ENCODE peak calls at places on chromosomes 4 and X, in six cellular contexts. S is sigmoid colon, V is heart left ventricle, W is hepatocyte, H is cardiac muscle cell, F is Peyer's patch. U is an unnamed sample.

GRCh38 chr4:38621004-38621684 is 42.9 kb upstream of the KLF3 start:
- DNase-seq in S (no peak), V (no peak), W (peak; percentile 83), H (no peak), F (peak; percentile 70), U (no peak)

GRCh38 chrX:45233541-45233940 is 32.9 kb upstream of the DIPK2B start:
- DNase-seq in S (no peak), V (no peak), W (no peak), H (no peak), F (no peak), U (no peak)

GRCh38 chrX:119201570-119201969 is 34.5 kb upstream of the PGRMC1 start:
- DNase-seq in S (no peak), V (no peak), W (no peak), H (no peak), F (no peak), U (no peak)

GRCh38 chrX:40176979-40177430 is 79.2 kb upstream of the BCOR start:
- DNase-seq in S (no peak), V (no peak), W (peak; percentile 48), H (peak; percentile 50), F (no peak), U (no peak)

GRCh38 chrX:104972737-104973136 is 247.8 kb downstream of the TEX13A start:
- DNase-seq in S (no peak), V (no peak), W (no peak), H (no peak), F (no peak), U (no peak)

GRCh38 chr4:110184124-110184790 is 14.2 kb downstream of the ELOVL6 start:
- DNase-seq in S (no peak), V (no peak), W (no peak), H (no peak), F (no peak), U (no peak)

GRCh38 chrX:135543924-135544323 is 23.5 kb downstream of the INTS6L start:
- DNase-seq in S (no peak), V (no peak), W (no peak), H (no peak), F (no peak), U (no peak)

GRCh38 chr4:56311299-56311975 is 75.9 kb downstream of the AASDH start:
- DNase-seq in S (no peak), V (no peak), W (no peak), H (no peak), F (no peak), U (no peak)

GRCh38 chr4:47490550-47490949 is 5.5 kb downstream of the ATP10D start:
- DNase-seq in S (no peak), V (peak; percentile 22), W (peak; percentile 17), H (peak; percentile 14), F (no peak), U (no peak)

GRCh38 chrX:1493877-1494510 is 41.3 kb upstream of the ASMTL start:
- DNase-seq in S (no peak), V (no peak), W (no peak), H (no peak), F (no peak), U (peak; percentile 50)

GRCh38 chrX:40175416-40176255 is 77.9 kb upstream of the BCOR start:
- DNase-seq in S (peak; percentile 89), V (peak; percentile 78), W (peak; percentile 84), H (peak; percentile 75), F (peak; percentile 80), U (peak; percentile 91)

GRCh38 chr4:152822323-152822722 is 42.6 kb downstream of the ARFIP1 start:
- DNase-seq in S (no peak), V (no peak), W (no peak), H (no peak), F (no peak), U (no peak)

GRCh38 chr4:67573193-67573592 is 14.7 kb downstream of the STAP1 start:
- DNase-seq in S (no peak), V (no peak), W (no peak), H (no peak), F (no peak), U (no peak)

GRCh38 chrX:110427076-110427475 is 68.4 kb downstream of the RTL9 start:
- DNase-seq in S (no peak), V (no peak), W (no peak), H (no peak), F (no peak), U (no peak)

GRCh38 chr4:152374606-152375285 is 161.1 kb downstream of the FBXW7 start:
- DNase-seq in S (no peak), V (no peak), W (no peak), H (no peak), F (no peak), U (no peak)

GRCh38 chr4:80127870-80128419 is 54.9 kb upstream of the ANTXR2 start:
- DNase-seq in S (no peak), V (no peak), W (no peak), H (no peak), F (no peak), U (no peak)

GRCh38 chrX:120840826-120841225 is 34.8 kb downstream of the CT47B1 start:
- DNase-seq in S (no peak), V (no peak), W (no peak), H (no peak), F (no peak), U (no peak)

GRCh38 chrX:107935664-107936433 is 46.3 kb downstream of the TEX13B start:
- DNase-seq in S (no peak), V (no peak), W (peak; percentile 10), H (peak; percentile 10), F (no peak), U (no peak)

GRCh38 chrX:2645563-2645962 is 45.5 kb upstream of the CD99 start:
- DNase-seq in S (no peak), V (no peak), W (no peak), H (no peak), F (no peak), U (no peak)

GRCh38 chr4:24511371-24512063 is 72.8 kb downstream of the DHX15 start:
- DNase-seq in S (no peak), V (no peak), W (no peak), H (no peak), F (no peak), U (no peak)

GRCh38 chrX:124098089-124098488 is 136.6 kb downstream of the STAG2 start:
- DNase-seq in S (no peak), V (no peak), W (peak; percentile 49), H (peak; percentile 25), F (no peak), U (no peak)

GRCh38 chr4:128061566-128062536 is 739 bp downstream of the LARP1B start:
- DNase-seq in S (peak; percentile 73), V (peak; percentile 49), W (peak; percentile 74), H (peak; percentile 76), F (peak; percentile 81), U (peak; percentile 86)

GRCh38 chr4:128286474-128287158 is 997 bp downstream of the PGRMC2 start:
- DNase-seq in S (no peak), V (no peak), W (peak; percentile 63), H (peak; percentile 46), F (no peak), U (no peak)

GRCh38 chr4:11894976-11895375 is 466.3 kb upstream of the HS3ST1 start:
- DNase-seq in S (no peak), V (no peak), W (no peak), H (no peak), F (no peak), U (no peak)

GRCh38 chrX:24242649-24243556 is 71.0 kb downstream of the SUPT20HL2 start:
- DNase-seq in S (peak; percentile 90), V (peak; percentile 65), W (peak; percentile 32), H (no peak), F (no peak), U (no peak)

GRCh38 chr4:47669946-47670345 is 167.9 kb downstream of the CORIN start:
- DNase-seq in S (no peak), V (no peak), W (no peak), H (no peak), F (no peak), U (no peak)

GRCh38 chr4:153620352-153620751 is 63.7 kb upstream of the TLR2 start:
- DNase-seq in S (no peak), V (no peak), W (no peak), H (no peak), F (no peak), U (no peak)

GRCh38 chr4:42655921-42656735 is 777 bp downstream of the ATP8A1 start:
- DNase-seq in S (peak; percentile 66), V (peak; percentile 29), W (peak; percentile 37), H (peak; percentile 49), F (peak; percentile 70), U (peak; percentile 78)

GRCh38 chrX:139680356-139680755 is 27.6 kb downstream of the MCF2 start:
- DNase-seq in S (no peak), V (no peak), W (no peak), H (no peak), F (no peak), U (no peak)

GRCh38 chrX:71622347-71623104 is 4.2 kb upstream of the CXCR3 start:
- DNase-seq in S (peak; percentile 93), V (peak; percentile 76), W (peak; percentile 77), H (peak; percentile 64), F (peak; percentile 85), U (peak; percentile 84)
- H3K4me1 ChIP-seq in S (peaks cover 11% of the 10 kb centered on the region), V (no peaks in the 10 kb centered on the region), W (peaks cover 5% of the 10 kb centered on the region), H (no peaks in the 10 kb centered on the region), F (peaks cover 36% of the 10 kb centered on the region), U (peaks cover 15% of the 10 kb centered on the region)

GRCh38 chr4:102390438-102390837 is 45.2 kb upstream of the SLC39A8 start:
- DNase-seq in S (no peak), V (no peak), W (no peak), H (no peak), F (no peak), U (no peak)
- TF ChIP-seq CTCF in S (no peak), V (no peak), W (no peak), H (no peak), F (no peak), U (no peak)

DNA sequence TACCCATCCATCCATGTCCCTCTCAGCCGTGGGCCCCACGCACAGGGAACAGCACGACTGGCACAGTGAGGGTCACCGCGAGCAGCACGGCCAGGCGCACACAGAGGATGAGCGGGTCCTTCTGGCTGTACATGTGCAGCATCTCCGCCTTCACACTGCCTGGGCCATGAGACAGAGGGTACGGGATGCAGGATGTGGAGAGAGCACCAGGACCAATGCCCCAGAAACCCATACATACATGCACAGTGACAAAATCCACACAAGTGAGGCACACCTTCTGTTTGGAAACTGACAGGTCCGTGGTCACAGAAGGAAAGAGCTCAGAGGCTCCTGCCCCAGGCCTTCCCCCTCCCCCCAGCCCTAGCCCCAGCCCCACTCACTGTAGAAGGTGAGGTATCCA is 9.5 kb downstream of the SLC38A5 start:
- DNase-seq in S (no peak), V (no peak), W (no peak), H (no peak), F (no peak), U (no peak)
- H3K4me1 ChIP-seq in S (no peaks in the 10 kb centered on the region), V (no peaks in the 10 kb centered on the region), W (no peaks in the 10 kb centered on the region), H (no peaks in the 10 kb centered on the region), F (no peaks in the 10 kb centered on the region), U (no peaks in the 10 kb centered on the region)

GRCh38 chrX:153783378-153784013 is 2.7 kb downstream of the SRPK3 start:
- DNase-seq in S (no peak), V (no peak), W (no peak), H (no peak), F (no peak), U (no peak)

GRCh38 chrX:153780678-153781427 is at the start of gene SRPK3:
- DNase-seq in S (no peak), V (peak; percentile 36), W (no peak), H (no peak), F (no peak), U (no peak)

GRCh38 chrX:153781428-153782047 is 697 bp downstream of the SRPK3 start:
- DNase-seq in S (no peak), V (no peak), W (no peak), H (no peak), F (no peak), U (no peak)

GRCh38 chrX:153782871-153783270 is 2.0 kb downstream of the SRPK3 start:
- DNase-seq in S (no peak), V (no peak), W (no peak), H (no peak), F (no peak), U (no peak)

GRCh38 chrX:153782324-153782723 is 1.5 kb downstream of the SRPK3 start:
- DNase-seq in S (no peak), V (no peak), W (no peak), H (no peak), F (no peak), U (no peak)
- TF ChIP-seq CTCF in S (no peak), V (no peak), W (no peak), H (no peak), F (no peak), U (no peak)